ENCODE peak calls at places on chromosomes 3 and 15, in four cellular contexts. H, L, M and U are unnamed samples.

GRCh38 chr15:61228025-61228901 is 839 bp downstream of the RORA start:
- DNase-seq in H (no peak), L (peak; percentile 60), M (no peak), U (no peak)

GRCh38 chr15:73947651-73948050 is 21.4 kb downstream of the LOXL1 start:
- DNase-seq in L (no peak), H (no peak), M (peak; percentile 53), U (no peak)

GRCh38 chr3:62049033-62049432 is 324.3 kb downstream of the FEZF2 start:
- DNase-seq in L (no peak), M (no peak), H (no peak), U (no peak)

GRCh38 chr3:127224118-127224517 is 31.2 kb downstream of the PRR23E start:
- DNase-seq in M (no peak), L (no peak), H (no peak), U (no peak)

GRCh38 chr15:78216276-78217229 is 17.8 kb downstream of the ACSBG1 start:
- DNase-seq in M (no peak), L (no peak), H (no peak), U (no peak)

GRCh38 chr3:9102240-9102841 is 139.1 kb upstream of the RAD18 start:
- DNase-seq in M (no peak), L (peak; percentile 47), H (no peak), U (no peak)

GRCh38 chr15:45094358-45094730 is 19.6 kb downstream of the DUOX2 start:
- DNase-seq in M (peak; percentile 59), L (no peak), H (no peak), U (no peak)

GRCh38 chr15:95470997-95471692 is 859.4 kb upstream of the NR2F2 start:
- DNase-seq in H (no peak), L (no peak), M (peak; percentile 74), U (no peak)

GRCh38 chr15:65332662-65333440 is 28.4 kb downstream of the RNU5B-1 start:
- DNase-seq in H (no peak), L (peak; percentile 28), M (peak; percentile 41), U (no peak)

GRCh38 chr3:125684199-125684598 is 88.9 kb upstream of the OSBPL11 start:
- DNase-seq in H (no peak), M (no peak), L (peak; percentile 33), U (no peak)

GRCh38 chr3:30285188-30286006 is 321.0 kb upstream of the TGFBR2 start:
- DNase-seq in M (no peak), H (no peak), L (peak; percentile 21), U (no peak)

GRCh38 chr3:72698154-72698917 is 149.9 kb downstream of the SHQ1 start:
- DNase-seq in M (no peak), L (no peak), H (no peak), U (no peak)

GRCh38 chr3:58536501-58537411 is at the start of gene ACOX2:
- DNase-seq in L (no peak), M (peak; percentile 86), H (no peak), U (no peak)

GRCh38 chr15:64742385-64742784 is 33.0 kb downstream of the RBPMS2 start:
- DNase-seq in M (no peak), L (no peak), H (no peak), U (no peak)

GRCh38 chr3:133211449-133211848 is 173.3 kb downstream of the TMEM108 start:
- DNase-seq in L (no peak), H (peak; percentile 4), M (no peak), U (no peak)

GRCh38 chr3:66904336-66904735 is 93.8 kb upstream of the KBTBD8 start:
- DNase-seq in L (no peak), H (no peak), M (no peak), U (no peak)

GRCh38 chr3:15099364-15100098 is 583 bp upstream of the RBSN start:
- DNase-seq in L (peak; percentile 47), M (no peak), H (no peak), U (peak; percentile 25)

GRCh38 chr3:170258105-170258487 is 35.9 kb downstream of the PRKCI start:
- DNase-seq in H (no peak), M (no peak), L (no peak), U (no peak)

GRCh38 chr15:68208641-68209240 is 3.6 kb upstream of the CALML4 start:
- DNase-seq in L (no peak), H (no peak), M (peak; percentile 38), U (no peak)

GRCh38 chr3:12461097-12461649 is 23.1 kb upstream of the TSEN2 start:
- DNase-seq in H (no peak), M (no peak), L (no peak), U (no peak)

GRCh38 chr3:175735866-175736265 is 876.7 kb downstream of the NAALADL2 start:
- DNase-seq in M (no peak), H (no peak), L (no peak), U (no peak)

GRCh38 chr3:55481918-55482495 is 5.1 kb downstream of the WNT5A start:
- DNase-seq in H (no peak), L (no peak), M (no peak), U (no peak)

GRCh38 chr3:79560698-79561097 is 207.1 kb downstream of the ROBO1 start:
- DNase-seq in H (no peak), L (no peak), M (no peak), U (no peak)

GRCh38 chr3:44914936-44915335 is 40.5 kb downstream of the TGM4 start:
- DNase-seq in L (peak; percentile 45), H (no peak), M (no peak), U (no peak)

GRCh38 chr15:69468241-69469121 is 15.9 kb downstream of the RPLP1 start:
- DNase-seq in L (peak; percentile 38), H (no peak), M (no peak), U (peak; percentile 57)

GRCh38 chr3:141294848-141295247 is 63.2 kb downstream of the PXYLP1 start:
- DNase-seq in H (no peak), M (no peak), L (no peak), U (no peak)

GRCh38 chr3:34882764-34883163 is 756.6 kb upstream of the ARPP21 start:
- DNase-seq in M (no peak), H (no peak), L (peak; percentile 13), U (peak; percentile 37)

GRCh38 chr3:38626171-38626570 is 23.3 kb downstream of the SCN5A start:
- DNase-seq in L (no peak), M (no peak), H (no peak), U (no peak)